ENCODE peak calls at places on chromosomes 16 and 17, in six cellular contexts. One of them, this sample, is unnamed.

GRCh38 chr16:47778106-47778803 is 317.1 kb downstream of the PHKB start:
- DNase-seq in HL-60: no peak
- DNase-seq in transverse colon: no peak
- DNase-seq in brain microvascular endothelial cell: no peak
- DNase-seq in astrocyte of the cerebellum: no peak
- DNase-seq in CD8-positive, alpha-beta T cell: no peak
- DNase-seq in this sample: no peak

GRCh38 chr16:79184464-79184863 is 416.1 kb downstream of the MAF start:
- DNase-seq in brain microvascular endothelial cell: no peak
- DNase-seq in CD8-positive, alpha-beta T cell: no peak
- DNase-seq in HL-60: no peak
- DNase-seq in transverse colon: no peak
- DNase-seq in astrocyte of the cerebellum: no peak
- DNase-seq in this sample: no peak

GRCh38 chr16:5044011-5044540 is 10.3 kb upstream of the NAGPA start:
- DNase-seq in astrocyte of the cerebellum: no peak
- DNase-seq in CD8-positive, alpha-beta T cell: no peak
- DNase-seq in brain microvascular endothelial cell: no peak
- DNase-seq in transverse colon: no peak
- DNase-seq in HL-60: no peak
- DNase-seq in this sample: no peak

GRCh38 chr17:565506-565905 is 149.1 kb downstream of the VPS53 start:
- DNase-seq in transverse colon: no peak
- DNase-seq in HL-60: no peak
- DNase-seq in CD8-positive, alpha-beta T cell: no peak
- DNase-seq in astrocyte of the cerebellum: no peak
- DNase-seq in brain microvascular endothelial cell: no peak
- DNase-seq in this sample: no peak

GRCh38 chr16:297832-298231 is 14.9 kb downstream of the PDIA2 start:
- DNase-seq in astrocyte of the cerebellum: no peak
- DNase-seq in CD8-positive, alpha-beta T cell: no peak
- DNase-seq in transverse colon: no peak
- DNase-seq in brain microvascular endothelial cell: no peak
- DNase-seq in HL-60: no peak
- DNase-seq in this sample: no peak

GRCh38 chr17:36610472-36610871 is 9.1 kb downstream of the MRM1 start:
- DNase-seq in HL-60: no peak
- DNase-seq in astrocyte of the cerebellum: no peak
- DNase-seq in transverse colon: no peak
- DNase-seq in brain microvascular endothelial cell: no peak
- DNase-seq in CD8-positive, alpha-beta T cell: no peak
- DNase-seq in this sample: no peak

GRCh38 chr16:82585675-82586074 is 41.1 kb upstream of the CDH13 start:
- DNase-seq in transverse colon: no peak
- DNase-seq in CD8-positive, alpha-beta T cell: no peak
- DNase-seq in astrocyte of the cerebellum: peak
- DNase-seq in brain microvascular endothelial cell: peak
- DNase-seq in HL-60: no peak
- DNase-seq in this sample: peak

GRCh38 chr16:66337434-66338188 is 28.9 kb upstream of the CDH5 start:
- DNase-seq in astrocyte of the cerebellum: no peak
- DNase-seq in transverse colon: no peak
- DNase-seq in CD8-positive, alpha-beta T cell: no peak
- DNase-seq in brain microvascular endothelial cell: no peak
- DNase-seq in HL-60: no peak
- DNase-seq in this sample: no peak

GRCh38 chr17:46873941-46874645 is 22.7 kb downstream of the WNT9B start:
- DNase-seq in brain microvascular endothelial cell: no peak
- DNase-seq in CD8-positive, alpha-beta T cell: no peak
- DNase-seq in astrocyte of the cerebellum: no peak
- DNase-seq in transverse colon: no peak
- DNase-seq in HL-60: no peak
- DNase-seq in this sample: no peak

GRCh38 chr17:16486373-16487250 is 5.4 kb downstream of the LRRC75A start:
- DNase-seq in HL-60: no peak
- DNase-seq in CD8-positive, alpha-beta T cell: no peak
- DNase-seq in brain microvascular endothelial cell: peak
- DNase-seq in astrocyte of the cerebellum: peak
- DNase-seq in transverse colon: peak
- DNase-seq in this sample: peak

GRCh38 chr17:82848022-82848592 is 8.3 kb upstream of the ZNF750 start:
- DNase-seq in transverse colon: peak
- DNase-seq in astrocyte of the cerebellum: peak
- DNase-seq in HL-60: no peak
- DNase-seq in CD8-positive, alpha-beta T cell: peak
- DNase-seq in brain microvascular endothelial cell: peak
- DNase-seq in this sample: peak

GRCh38 chr17:35740997-35741931 is 9.8 kb downstream of the RASL10B start:
- DNase-seq in astrocyte of the cerebellum: no peak
- DNase-seq in HL-60: no peak
- DNase-seq in brain microvascular endothelial cell: no peak
- DNase-seq in CD8-positive, alpha-beta T cell: no peak
- DNase-seq in transverse colon: no peak
- DNase-seq in this sample: no peak

GRCh38 chr16:84243732-84244131 is 3.9 kb upstream of the KCNG4 start:
- DNase-seq in brain microvascular endothelial cell: no peak
- DNase-seq in CD8-positive, alpha-beta T cell: no peak
- DNase-seq in astrocyte of the cerebellum: no peak
- DNase-seq in transverse colon: no peak
- DNase-seq in HL-60: no peak
- DNase-seq in this sample: no peak

GRCh38 chr16:77336637-77337036 is 98.2 kb downstream of the ADAMTS18 start:
- DNase-seq in transverse colon: no peak
- DNase-seq in CD8-positive, alpha-beta T cell: no peak
- DNase-seq in HL-60: no peak
- DNase-seq in brain microvascular endothelial cell: peak
- DNase-seq in astrocyte of the cerebellum: peak
- DNase-seq in this sample: no peak

GRCh38 chr16:19167710-19168172 is 299 bp upstream of the SYT17 start:
- DNase-seq in transverse colon: peak
- DNase-seq in CD8-positive, alpha-beta T cell: no peak
- DNase-seq in astrocyte of the cerebellum: peak
- DNase-seq in HL-60: peak
- DNase-seq in brain microvascular endothelial cell: peak
- DNase-seq in this sample: no peak

GRCh38 chr16:3498988-3499387 is 1.8 kb upstream of the CLUAP1 start:
- DNase-seq in astrocyte of the cerebellum: no peak
- DNase-seq in HL-60: no peak
- DNase-seq in brain microvascular endothelial cell: no peak
- DNase-seq in CD8-positive, alpha-beta T cell: no peak
- DNase-seq in transverse colon: no peak
- DNase-seq in this sample: no peak

GRCh38 chr17:40177275-40177874 is at the start of gene RAPGEFL1:
- DNase-seq in brain microvascular endothelial cell: peak
- DNase-seq in transverse colon: peak
- DNase-seq in astrocyte of the cerebellum: no peak
- DNase-seq in HL-60: no peak
- DNase-seq in CD8-positive, alpha-beta T cell: peak
- DNase-seq in this sample: no peak

GRCh38 chr17:13114601-13115024 is 96.8 kb upstream of the ELAC2 start:
- DNase-seq in brain microvascular endothelial cell: peak
- DNase-seq in transverse colon: no peak
- DNase-seq in HL-60: no peak
- DNase-seq in astrocyte of the cerebellum: peak
- DNase-seq in CD8-positive, alpha-beta T cell: no peak
- DNase-seq in this sample: peak

GRCh38 chr16:69106491-69107291 is 1.2 kb downstream of the HAS3 start:
- DNase-seq in brain microvascular endothelial cell: no peak
- DNase-seq in CD8-positive, alpha-beta T cell: no peak
- DNase-seq in HL-60: no peak
- DNase-seq in astrocyte of the cerebellum: no peak
- DNase-seq in transverse colon: peak
- DNase-seq in this sample: no peak

GRCh38 chr17:77273397-77274136 is 132.8 kb downstream of the SEC14L1 start:
- DNase-seq in CD8-positive, alpha-beta T cell: no peak
- DNase-seq in HL-60: no peak
- DNase-seq in astrocyte of the cerebellum: no peak
- DNase-seq in transverse colon: no peak
- DNase-seq in brain microvascular endothelial cell: no peak
- DNase-seq in this sample: no peak

GRCh38 chr16:22195695-22196558 is 10.2 kb upstream of the EEF2K start:
- DNase-seq in CD8-positive, alpha-beta T cell: peak
- DNase-seq in transverse colon: peak
- DNase-seq in HL-60: no peak
- DNase-seq in brain microvascular endothelial cell: peak
- DNase-seq in astrocyte of the cerebellum: peak
- DNase-seq in this sample: peak

GRCh38 chr17:46002311-46002972 is 3.4 kb downstream of the STH start:
- DNase-seq in brain microvascular endothelial cell: peak
- DNase-seq in HL-60: peak
- DNase-seq in astrocyte of the cerebellum: peak
- DNase-seq in CD8-positive, alpha-beta T cell: peak
- DNase-seq in transverse colon: peak
- DNase-seq in this sample: peak

GRCh38 chr16:24499193-24499814 is 40.1 kb upstream of the RBBP6 start:
- DNase-seq in astrocyte of the cerebellum: no peak
- DNase-seq in transverse colon: peak
- DNase-seq in CD8-positive, alpha-beta T cell: no peak
- DNase-seq in brain microvascular endothelial cell: peak
- DNase-seq in HL-60: peak
- DNase-seq in this sample: no peak

GRCh38 chr17:15655162-15655561 is 28.9 kb downstream of the TRIM16 start:
- DNase-seq in transverse colon: no peak
- DNase-seq in CD8-positive, alpha-beta T cell: no peak
- DNase-seq in HL-60: no peak
- DNase-seq in astrocyte of the cerebellum: no peak
- DNase-seq in brain microvascular endothelial cell: no peak
- DNase-seq in this sample: no peak

GRCh38 chr16:19153876-19154275 is 14.2 kb upstream of the SYT17 start:
- DNase-seq in HL-60: no peak
- DNase-seq in CD8-positive, alpha-beta T cell: no peak
- DNase-seq in transverse colon: no peak
- DNase-seq in astrocyte of the cerebellum: no peak
- DNase-seq in brain microvascular endothelial cell: no peak
- DNase-seq in this sample: no peak

GRCh38 chr16:27508476-27508875 is 41.2 kb downstream of the GTF3C1 start:
- DNase-seq in CD8-positive, alpha-beta T cell: no peak
- DNase-seq in transverse colon: no peak
- DNase-seq in HL-60: no peak
- DNase-seq in astrocyte of the cerebellum: no peak
- DNase-seq in brain microvascular endothelial cell: no peak
- DNase-seq in this sample: no peak

GRCh38 chr16:47644166-47644565 is 183.0 kb downstream of the PHKB start:
- DNase-seq in HL-60: no peak
- DNase-seq in brain microvascular endothelial cell: peak
- DNase-seq in CD8-positive, alpha-beta T cell: no peak
- DNase-seq in astrocyte of the cerebellum: peak
- DNase-seq in transverse colon: no peak
- DNase-seq in this sample: peak

GRCh38 chr16:5069048-5069447 is 2.6 kb upstream of the ALG1 start:
- DNase-seq in HL-60: no peak
- DNase-seq in transverse colon: no peak
- DNase-seq in astrocyte of the cerebellum: no peak
- DNase-seq in brain microvascular endothelial cell: no peak
- DNase-seq in CD8-positive, alpha-beta T cell: no peak
- DNase-seq in this sample: no peak

DNA sequence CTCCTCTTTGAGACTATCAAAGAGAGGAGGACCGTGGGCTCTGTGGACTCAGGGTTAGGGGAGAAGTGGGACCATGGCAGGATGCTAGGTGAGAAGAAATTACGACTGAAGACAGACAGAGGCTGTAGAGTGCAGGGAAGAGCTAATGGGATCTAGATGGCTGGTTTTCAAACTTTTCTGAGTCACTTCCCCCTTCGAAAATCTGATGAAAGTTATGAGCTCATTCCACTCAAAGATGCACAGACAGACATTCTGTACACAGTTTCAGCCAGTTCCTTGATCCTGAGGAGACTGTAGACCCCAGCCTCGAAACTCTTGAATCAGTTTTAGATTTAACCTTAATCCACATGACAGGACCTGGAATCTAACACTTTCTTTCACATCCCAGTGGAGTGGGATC is 40.7 kb downstream of the RGS9 start:
- DNase-seq in CD8-positive, alpha-beta T cell: no peak
- DNase-seq in HL-60: no peak
- DNase-seq in transverse colon: no peak
- DNase-seq in brain microvascular endothelial cell: peak
- DNase-seq in astrocyte of the cerebellum: peak
- DNase-seq in this sample: no peak
- H3K4me3 ChIP-seq in CD8-positive, alpha-beta T cell: no peak
- H3K4me3 ChIP-seq in HL-60: no peak
- H3K4me3 ChIP-seq in transverse colon: no peak
- H3K4me3 ChIP-seq in brain microvascular endothelial cell: no peak
- H3K4me3 ChIP-seq in astrocyte of the cerebellum: no peak
- H3K4me3 ChIP-seq in this sample: no peak

DNA sequence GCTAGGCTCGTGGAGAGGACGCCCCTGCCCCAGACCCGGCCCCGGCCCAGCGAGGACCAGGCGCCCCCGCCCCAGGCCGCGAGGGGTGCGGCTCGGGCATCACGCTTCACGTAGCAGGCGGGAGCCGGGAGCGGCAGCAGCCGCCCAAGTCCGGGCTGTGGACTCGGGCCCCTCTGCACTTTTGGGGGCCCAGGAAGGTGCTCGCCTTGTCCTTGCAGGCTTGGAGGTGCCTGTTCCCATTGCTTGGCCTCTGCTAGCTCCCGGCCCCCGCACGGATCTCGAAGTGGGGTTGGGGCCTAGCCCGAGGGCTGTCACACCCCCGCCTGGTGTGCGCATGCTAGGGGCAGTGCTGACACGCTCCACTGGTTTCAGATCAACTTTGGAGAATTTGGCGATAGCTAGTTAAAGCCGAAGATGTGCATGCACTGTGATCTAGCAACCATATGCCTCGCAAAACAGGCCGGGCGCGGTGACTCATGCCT is 55.7 kb downstream of the WSB1 start:
- DNase-seq in transverse colon: no peak
- DNase-seq in CD8-positive, alpha-beta T cell: no peak
- DNase-seq in brain microvascular endothelial cell: no peak
- DNase-seq in astrocyte of the cerebellum: no peak
- DNase-seq in HL-60: no peak
- DNase-seq in this sample: no peak
- H3K4me3 ChIP-seq in transverse colon: peak
- H3K4me3 ChIP-seq in CD8-positive, alpha-beta T cell: no peak
- H3K4me3 ChIP-seq in brain microvascular endothelial cell: peak
- H3K4me3 ChIP-seq in astrocyte of the cerebellum: no peak
- H3K4me3 ChIP-seq in HL-60: no peak
- H3K4me3 ChIP-seq in this sample: no peak

DNA sequence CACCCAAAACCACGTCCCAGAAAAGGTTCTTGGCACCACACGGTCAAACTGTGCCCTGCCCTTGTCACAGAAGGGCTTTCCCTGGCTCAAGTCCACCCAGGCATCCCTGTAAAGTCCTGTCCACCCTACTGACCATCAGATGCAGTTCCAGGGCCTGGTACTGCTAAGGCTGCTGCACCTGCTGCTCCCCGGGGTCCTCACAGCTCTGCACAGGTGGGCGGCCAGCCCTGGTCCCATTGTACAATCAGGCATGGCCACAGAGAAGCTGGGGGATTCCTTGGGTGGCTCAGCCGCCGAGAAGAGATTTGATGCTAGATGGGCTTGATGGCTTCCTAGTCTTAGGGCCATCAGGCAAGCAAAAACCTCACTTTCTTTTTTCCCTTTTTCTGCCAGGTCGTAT is 15.3 kb downstream of the ABCA3 start:
- DNase-seq in CD8-positive, alpha-beta T cell: no peak
- DNase-seq in transverse colon: no peak
- DNase-seq in astrocyte of the cerebellum: no peak
- DNase-seq in HL-60: no peak
- DNase-seq in brain microvascular endothelial cell: no peak
- DNase-seq in this sample: no peak
- H3K4me3 ChIP-seq in CD8-positive, alpha-beta T cell: no peak
- H3K4me3 ChIP-seq in transverse colon: no peak
- H3K4me3 ChIP-seq in astrocyte of the cerebellum: no peak
- H3K4me3 ChIP-seq in HL-60: no peak
- H3K4me3 ChIP-seq in brain microvascular endothelial cell: no peak
- H3K4me3 ChIP-seq in this sample: no peak

GRCh38 chr17:7046127-7046724 is 2.3 kb upstream of the SLC16A11 start:
- DNase-seq in brain microvascular endothelial cell: no peak
- DNase-seq in HL-60: no peak
- DNase-seq in CD8-positive, alpha-beta T cell: peak
- DNase-seq in astrocyte of the cerebellum: no peak
- DNase-seq in transverse colon: peak
- DNase-seq in this sample: no peak
- H3K4me3 ChIP-seq in brain microvascular endothelial cell: no peak
- H3K4me3 ChIP-seq in HL-60: no peak
- H3K4me3 ChIP-seq in CD8-positive, alpha-beta T cell: peak
- H3K4me3 ChIP-seq in astrocyte of the cerebellum: no peak
- H3K4me3 ChIP-seq in transverse colon: peak
- H3K4me3 ChIP-seq in this sample: no peak

This sample was measured in AG09309.